ENCODE peak calls at places on chromosome 3, in eight cellular contexts. B is heart left ventricle; Y is activated T-cell treated with anti-CD3 and anti-CD28 coated beads for 1 hour; G is stimulated activated CD4-positive, alpha-beta T cell treated with anti-CD3 and anti-CD28 coated beads, Interleukin-4, amount 100 ng/mL, for 48 hours; W is occipital lobe; R is endodermal cell; T is endothelial cell; H is COR-L47. J is an unnamed sample.

GRCh38 chr3:101020616-101021015 is 27.4 kb upstream of the ABI3BP start:
- DNase-seq in B (no peak), Y (no peak), G (no peak), W (no peak), R (no peak), T (no peak), H (no peak), J (no peak)

GRCh38 chr3:64871955-64872354 is 184.2 kb upstream of the ADAMTS9 start:
- DNase-seq in B (no peak), Y (no peak), G (no peak), W (no peak), R (no peak), T (no peak), H (no peak), J (no peak)

GRCh38 chr3:140403559-140403958 is 274.3 kb upstream of the TRIM42 start:
- DNase-seq in B (no peak), Y (no peak), G (no peak), W (no peak), R (no peak), T (no peak), H (no peak), J (no peak)

GRCh38 chr3:52188586-52189404 is 9.2 kb upstream of the ALAS1 start:
- DNase-seq in B (no peak), Y (no peak), G (no peak), W (no peak), R (no peak), T (no peak), H (no peak), J (no peak)

GRCh38 chr3:100044369-100044768 is 69.9 kb downstream of the FILIP1L start:
- DNase-seq in B (no peak), Y (no peak), G (no peak), W (no peak), R (no peak), T (no peak), H (no peak), J (no peak)

GRCh38 chr3:12175844-12176453 is 17.2 kb upstream of the TIMP4 start:
- DNase-seq in B (peak), Y (no peak), G (peak), W (no peak), R (peak), T (peak), H (no peak), J (no peak)

GRCh38 chr3:7332696-7333095 is 471.8 kb downstream of the GRM7 start:
- DNase-seq in B (no peak), Y (no peak), G (no peak), W (no peak), R (peak), T (no peak), H (no peak), J (no peak)

GRCh38 chr3:70298385-70298784 is 14.1 kb downstream of the MDFIC2 start:
- DNase-seq in B (no peak), Y (no peak), G (no peak), W (no peak), R (no peak), T (no peak), H (no peak), J (no peak)

GRCh38 chr3:104286645-104287044 is 1080.1 kb upstream of the ALCAM start:
- DNase-seq in B (no peak), Y (no peak), G (no peak), W (no peak), R (no peak), T (no peak), H (no peak), J (no peak)

GRCh38 chr3:87260270-87260669 is 16.1 kb downstream of the POU1F1 start:
- DNase-seq in B (no peak), Y (peak), G (peak), W (no peak), R (peak), T (peak), H (no peak), J (no peak)

GRCh38 chr3:89527736-89528335 is 420.4 kb downstream of the EPHA3 start:
- DNase-seq in B (no peak), Y (no peak), G (no peak), W (no peak), R (no peak), T (no peak), H (no peak), J (no peak)

GRCh38 chr3:30878862-30879261 is 15.6 kb downstream of the GADL1 start:
- DNase-seq in B (no peak), Y (no peak), G (no peak), W (no peak), R (no peak), T (no peak), H (no peak), J (no peak)

GRCh38 chr3:57252404-57252803 is 24.9 kb downstream of the APPL1 start:
- DNase-seq in B (no peak), Y (no peak), G (no peak), W (no peak), R (no peak), T (no peak), H (no peak), J (no peak)

GRCh38 chr3:47019201-47019600 is 39.7 kb downstream of the NBEAL2 start:
- DNase-seq in B (no peak), Y (no peak), G (no peak), W (no peak), R (no peak), T (no peak), H (no peak), J (no peak)

GRCh38 chr3:145259166-145259565 is 901.8 kb downstream of the PLOD2 start:
- DNase-seq in B (no peak), Y (no peak), G (no peak), W (no peak), R (no peak), T (no peak), H (no peak), J (no peak)

GRCh38 chr3:184186184-184186901 is at the start of gene ABCF3:
- DNase-seq in B (peak), Y (no peak), G (no peak), W (peak), R (no peak), T (no peak), H (no peak), J (no peak)

GRCh38 chr3:81726735-81727134 is 34.7 kb downstream of the GBE1 start:
- DNase-seq in B (no peak), Y (no peak), G (no peak), W (no peak), R (no peak), T (no peak), H (no peak), J (no peak)

GRCh38 chr3:109926376-109926775 is 589.0 kb upstream of the DPPA4 start:
- DNase-seq in B (no peak), Y (no peak), G (no peak), W (no peak), R (no peak), T (no peak), H (no peak), J (no peak)

GRCh38 chr3:122577409-122578028 is at the start of gene PARP15:
- DNase-seq in B (peak), Y (peak), G (no peak), W (no peak), R (peak), T (peak), H (no peak), J (no peak)

GRCh38 chr3:113947372-113948014 is at the start of gene ZDHHC23:
- DNase-seq in B (peak), Y (peak), G (peak), W (peak), R (peak), T (peak), H (peak), J (no peak)

GRCh38 chr3:72655151-72655551 is 193.1 kb downstream of the SHQ1 start:
- DNase-seq in B (no peak), Y (no peak), G (no peak), W (peak), R (peak), T (peak), H (no peak), J (no peak)

GRCh38 chr3:193145248-193145647 is 95.8 kb upstream of the PLAAT1 start:
- DNase-seq in B (no peak), Y (no peak), G (no peak), W (no peak), R (no peak), T (no peak), H (no peak), J (no peak)

GRCh38 chr3:151843275-151843674 is 29.4 kb downstream of the AADAC start:
- DNase-seq in B (no peak), Y (no peak), G (no peak), W (no peak), R (no peak), T (no peak), H (peak), J (no peak)

GRCh38 chr3:34260266-34260990 is 462.0 kb downstream of the PDCD6IP start:
- DNase-seq in B (peak), Y (no peak), G (peak), W (peak), R (peak), T (peak), H (no peak), J (peak)

GRCh38 chr3:5051772-5052171 is 70.3 kb upstream of the ARL8B start:
- DNase-seq in B (no peak), Y (no peak), G (no peak), W (no peak), R (no peak), T (no peak), H (no peak), J (no peak)

GRCh38 chr3:139309880-139310279 is 33.9 kb upstream of the MRPS22 start:
- DNase-seq in B (no peak), Y (no peak), G (no peak), W (no peak), R (no peak), T (no peak), H (no peak), J (no peak)

J was measured in NCI-H1048.